ENCODE peak calls at places on chromosomes 4 and X, in six cellular contexts. One of them, this sample, is unnamed.

GRCh38 chrX:10098235-10098819 is 58.4 kb upstream of the CLCN4 start:
- DNase-seq in midbrain: no peak
- DNase-seq in heart left ventricle: no peak
- DNase-seq in choroid plexus epithelial cell: peak
- DNase-seq in stimulated activated CD8-positive, alpha-beta memory T cell treated with anti-CD3 and anti-CD28 coated beads, Interleukin-7, amount 100 ng/mL, for 24 hours: no peak
- DNase-seq in GM04504: no peak
- DNase-seq in this sample: no peak

GRCh38 chrX:42530027-42530426 is 247.9 kb downstream of the PPP1R2C start:
- DNase-seq in midbrain: no peak
- DNase-seq in heart left ventricle: no peak
- DNase-seq in choroid plexus epithelial cell: peak
- DNase-seq in stimulated activated CD8-positive, alpha-beta memory T cell treated with anti-CD3 and anti-CD28 coated beads, Interleukin-7, amount 100 ng/mL, for 24 hours: no peak
- DNase-seq in GM04504: peak
- DNase-seq in this sample: no peak

GRCh38 chrX:123830309-123830708 is 29.5 kb upstream of the XIAP start:
- DNase-seq in midbrain: no peak
- DNase-seq in heart left ventricle: no peak
- DNase-seq in choroid plexus epithelial cell: peak
- DNase-seq in stimulated activated CD8-positive, alpha-beta memory T cell treated with anti-CD3 and anti-CD28 coated beads, Interleukin-7, amount 100 ng/mL, for 24 hours: no peak
- DNase-seq in GM04504: no peak
- DNase-seq in this sample: no peak

GRCh38 chr4:14994242-14994641 is 8.0 kb upstream of the CPEB2 start:
- DNase-seq in midbrain: no peak
- DNase-seq in heart left ventricle: no peak
- DNase-seq in choroid plexus epithelial cell: peak
- DNase-seq in stimulated activated CD8-positive, alpha-beta memory T cell treated with anti-CD3 and anti-CD28 coated beads, Interleukin-7, amount 100 ng/mL, for 24 hours: no peak
- DNase-seq in GM04504: no peak
- DNase-seq in this sample: no peak

GRCh38 chr4:85580489-85580888 is 105.5 kb downstream of the ARHGAP24 start:
- DNase-seq in midbrain: no peak
- DNase-seq in heart left ventricle: no peak
- DNase-seq in choroid plexus epithelial cell: no peak
- DNase-seq in stimulated activated CD8-positive, alpha-beta memory T cell treated with anti-CD3 and anti-CD28 coated beads, Interleukin-7, amount 100 ng/mL, for 24 hours: no peak
- DNase-seq in GM04504: no peak
- DNase-seq in this sample: no peak

GRCh38 chrX:118502121-118502794 is 6.6 kb downstream of the DOCK11 start:
- DNase-seq in midbrain: no peak
- DNase-seq in heart left ventricle: no peak
- DNase-seq in choroid plexus epithelial cell: peak
- DNase-seq in stimulated activated CD8-positive, alpha-beta memory T cell treated with anti-CD3 and anti-CD28 coated beads, Interleukin-7, amount 100 ng/mL, for 24 hours: no peak
- DNase-seq in GM04504: no peak
- DNase-seq in this sample: no peak

GRCh38 chrX:97057349-97057909 is 173.7 kb downstream of the RPA4 start:
- DNase-seq in midbrain: no peak
- DNase-seq in heart left ventricle: no peak
- DNase-seq in choroid plexus epithelial cell: no peak
- DNase-seq in stimulated activated CD8-positive, alpha-beta memory T cell treated with anti-CD3 and anti-CD28 coated beads, Interleukin-7, amount 100 ng/mL, for 24 hours: no peak
- DNase-seq in GM04504: no peak
- DNase-seq in this sample: no peak

GRCh38 chrX:112731793-112732192 is 52.1 kb upstream of the LHFPL1 start:
- DNase-seq in midbrain: no peak
- DNase-seq in heart left ventricle: no peak
- DNase-seq in choroid plexus epithelial cell: peak
- DNase-seq in stimulated activated CD8-positive, alpha-beta memory T cell treated with anti-CD3 and anti-CD28 coated beads, Interleukin-7, amount 100 ng/mL, for 24 hours: no peak
- DNase-seq in GM04504: no peak
- DNase-seq in this sample: no peak

GRCh38 chr4:114598191-114599121 is at the start of gene UGT8:
- DNase-seq in midbrain: peak
- DNase-seq in heart left ventricle: no peak
- DNase-seq in choroid plexus epithelial cell: peak
- DNase-seq in stimulated activated CD8-positive, alpha-beta memory T cell treated with anti-CD3 and anti-CD28 coated beads, Interleukin-7, amount 100 ng/mL, for 24 hours: no peak
- DNase-seq in GM04504: no peak
- DNase-seq in this sample: no peak

GRCh38 chr4:102620697-102621497 is 119.7 kb downstream of the NFKB1 start:
- DNase-seq in midbrain: peak
- DNase-seq in heart left ventricle: no peak
- DNase-seq in choroid plexus epithelial cell: peak
- DNase-seq in stimulated activated CD8-positive, alpha-beta memory T cell treated with anti-CD3 and anti-CD28 coated beads, Interleukin-7, amount 100 ng/mL, for 24 hours: no peak
- DNase-seq in GM04504: peak
- DNase-seq in this sample: no peak

GRCh38 chr4:2468464-2469191 is at the start of gene RNF4:
- DNase-seq in midbrain: peak
- DNase-seq in heart left ventricle: peak
- DNase-seq in choroid plexus epithelial cell: peak
- DNase-seq in stimulated activated CD8-positive, alpha-beta memory T cell treated with anti-CD3 and anti-CD28 coated beads, Interleukin-7, amount 100 ng/mL, for 24 hours: peak
- DNase-seq in GM04504: peak
- DNase-seq in this sample: peak

GRCh38 chr4:38804654-38805295 is at the start of gene TLR1:
- DNase-seq in midbrain: peak
- DNase-seq in heart left ventricle: no peak
- DNase-seq in choroid plexus epithelial cell: peak
- DNase-seq in stimulated activated CD8-positive, alpha-beta memory T cell treated with anti-CD3 and anti-CD28 coated beads, Interleukin-7, amount 100 ng/mL, for 24 hours: no peak
- DNase-seq in GM04504: peak
- DNase-seq in this sample: no peak